ENCODE peak calls at places on chromosomes 1 and 21, in four cellular contexts. Q is EH, E is NCI-H345, B is tibial nerve. M is an unnamed sample.

GRCh38 chr21:43192501-43193081 is 23.8 kb downstream of the CRYAA start:
- DNase-seq in Q (no peak), E (no peak), B (no peak), M (no peak)

GRCh38 chr1:219660666-219661463 is 48.0 kb upstream of the ZC3H11B start:
- DNase-seq in Q (peak; percentile 78), E (no peak), B (peak; percentile 87), M (peak; percentile 98)

GRCh38 chr1:17561252-17561558 is 21.7 kb downstream of the ARHGEF10L start:
- DNase-seq in Q (no peak), E (no peak), B (no peak), M (no peak)

GRCh38 chr1:235972316-235973090 is 92.4 kb downstream of the NID1 start:
- DNase-seq in Q (peak; percentile 95), E (no peak), B (no peak), M (peak; percentile 84)

GRCh38 chr1:85289207-85289847 is 12.9 kb upstream of the BCL10 start:
- DNase-seq in Q (peak; percentile 90), E (no peak), B (no peak), M (peak; percentile 92)

GRCh38 chr1:115190766-115191165 is 101.5 kb upstream of the TSPAN2 start:
- DNase-seq in Q (peak; percentile 64), E (no peak), B (no peak), M (no peak)

GRCh38 chr1:9006956-9007615 is 19.1 kb downstream of the SLC2A7 start:
- DNase-seq in Q (no peak), E (no peak), B (no peak), M (no peak)

GRCh38 chr1:199691540-199691939 is 336.0 kb upstream of the NR5A2 start:
- DNase-seq in Q (peak; percentile 86), E (peak; percentile 34), B (no peak), M (peak; percentile 86)

GRCh38 chr1:245290836-245291235 is 136.1 kb downstream of the KIF26B start:
- DNase-seq in Q (no peak), E (no peak), B (no peak), M (peak; percentile 31)

GRCh38 chr1:66271216-66271903 is 262.6 kb upstream of the SGIP1 start:
- DNase-seq in Q (peak; percentile 99), E (peak; percentile 55), B (peak; percentile 78), M (peak; percentile 99)

GRCh38 chr1:89836997-89837909 is 16.4 kb downstream of the LRRC8D start:
- DNase-seq in Q (no peak), E (no peak), B (no peak), M (no peak)

GRCh38 chr1:225882699-225883615 is 777 bp upstream of the TMEM63A start:
- DNase-seq in Q (peak; percentile 64), E (no peak), B (peak; percentile 16), M (peak; percentile 39)

GRCh38 chr1:220690140-220691038 is at the start of gene C1orf115:
- DNase-seq in Q (peak; percentile 50), E (peak; percentile 83), B (peak; percentile 31), M (peak; percentile 34)

GRCh38 chr1:96416111-96416595 is 305.4 kb upstream of the PTBP2 start:
- DNase-seq in Q (peak; percentile 97), E (no peak), B (no peak), M (peak; percentile 88)

GRCh38 chr1:98086796-98087195 is 166.0 kb upstream of the DPYD start:
- DNase-seq in Q (peak; percentile 99), E (no peak), B (no peak), M (peak; percentile 98)

GRCh38 chr1:41160498-41161110 is 81.5 kb downstream of the SCMH1 start:
- DNase-seq in Q (no peak), E (no peak), B (no peak), M (no peak)

GRCh38 chr21:37870229-37870628 is 46.0 kb downstream of the KCNJ6 start:
- DNase-seq in Q (no peak), E (peak; percentile 14), B (no peak), M (no peak)

GRCh38 chr1:114703242-114703641 is 7.9 kb upstream of the AMPD1 start:
- DNase-seq in Q (no peak), E (no peak), B (no peak), M (peak; percentile 21)

GRCh38 chr1:246113555-246114095 is 393.5 kb downstream of the SMYD3 start:
- DNase-seq in Q (peak; percentile 7), E (peak; percentile 30), B (no peak), M (peak; percentile 53)

GRCh38 chr1:14817223-14818170 is 219.0 kb downstream of the KAZN start:
- DNase-seq in Q (no peak), E (no peak), B (no peak), M (peak; percentile 37)

GRCh38 chr1:153277852-153278251 is 18.4 kb downstream of the LORICRIN start:
- DNase-seq in Q (no peak), E (peak; percentile 66), B (no peak), M (peak; percentile 3)

GRCh38 chr1:173914366-173914871 is 2.7 kb downstream of the SERPINC1 start:
- DNase-seq in Q (peak; percentile 9), E (no peak), B (no peak), M (peak; percentile 56)

GRCh38 chr1:182614796-182615451 is 10.7 kb upstream of the RGS16 start:
- DNase-seq in Q (peak; percentile 95), E (peak; percentile 84), B (peak; percentile 51), M (peak; percentile 66)